ENCODE peak calls at places on chromosomes 6 and 20, in eight cellular contexts. J is GM13976, I is sigmoid colon, V is heart left ventricle, K is GM23338, R is astrocyte of the spinal cord, T is Peyer's patch, Y is body of pancreas. H is an unnamed sample.

GRCh38 chr6:36028887-36029324 is 1.3 kb downstream of the MAPK14 start:
- DNase-seq in Y (peak), T (peak), R (peak), I (peak), K (peak), V (peak), J (no peak), H (no peak)

GRCh38 chr20:50815162-50815989 is 20.5 kb downstream of the BCAS4 start:
- DNase-seq in V (no peak), J (no peak), Y (no peak), T (no peak), I (no peak), K (no peak), R (peak), H (no peak)

GRCh38 chr6:163926642-163927041 is 512.1 kb downstream of the QKI start:
- DNase-seq in K (no peak), T (no peak), R (peak), J (no peak), Y (peak), I (peak), V (no peak), H (no peak)

GRCh38 chr20:50519036-50519780 is 9.0 kb downstream of the PTPN1 start:
- DNase-seq in K (no peak), T (no peak), I (no peak), J (no peak), Y (no peak), R (no peak), V (no peak), H (no peak)

GRCh38 chr6:7747016-7747415 is 21.1 kb downstream of the BMP6 start:
- DNase-seq in V (no peak), Y (no peak), J (no peak), T (no peak), I (no peak), R (no peak), K (no peak), H (no peak)

GRCh38 chr6:38115633-38116022 is 296.1 kb downstream of the ZFAND3 start:
- DNase-seq in J (no peak), K (no peak), I (no peak), T (no peak), V (no peak), Y (no peak), R (no peak), H (no peak)

GRCh38 chr20:890671-891070 is 25.5 kb downstream of the ANGPT4 start:
- DNase-seq in K (no peak), I (no peak), T (no peak), J (no peak), Y (no peak), R (no peak), V (no peak), H (no peak)

GRCh38 chr20:23200914-23201313 is 114.8 kb upstream of the CD93 start:
- DNase-seq in J (peak), R (peak), V (no peak), Y (peak), T (no peak), K (peak), I (no peak), H (peak)

GRCh38 chr6:78340755-78341154 is 526.6 kb upstream of the IRAK1BP1 start:
- DNase-seq in R (no peak), Y (no peak), V (no peak), I (no peak), T (no peak), K (no peak), J (no peak), H (no peak)

GRCh38 chr6:44849829-44850228 is 462.3 kb downstream of the CDC5L start:
- DNase-seq in I (no peak), T (no peak), J (no peak), Y (no peak), V (no peak), K (no peak), R (peak), H (no peak)

GRCh38 chr6:32973144-32973854 is 4.9 kb downstream of the BRD2 start:
- DNase-seq in R (no peak), T (no peak), I (peak), Y (peak), J (no peak), K (peak), V (no peak), H (peak)

GRCh38 chr6:154868143-154868594 is 126.9 kb upstream of the TIAM2 start:
- DNase-seq in J (peak), Y (peak), T (no peak), V (no peak), I (no peak), R (peak), K (peak), H (peak)

GRCh38 chr6:44735631-44735963 is 348.1 kb downstream of the CDC5L start:
- DNase-seq in Y (no peak), I (no peak), R (peak), T (no peak), V (no peak), K (no peak), J (peak), H (no peak)

GRCh38 chr6:36329798-36330291 is 6.8 kb downstream of the BNIP5 start:
- DNase-seq in I (no peak), V (no peak), K (peak), T (no peak), Y (no peak), J (no peak), R (no peak), H (no peak)

GRCh38 chr6:116580198-116580597 is 8.9 kb downstream of the RWDD1 start:
- DNase-seq in Y (no peak), K (no peak), T (no peak), J (no peak), I (no peak), R (peak), V (no peak), H (no peak)

GRCh38 chr6:135179920-135180457 is 1.1 kb upstream of the MYB start:
- DNase-seq in V (no peak), Y (no peak), I (no peak), T (no peak), K (no peak), J (peak), R (no peak), H (peak)

GRCh38 chr6:24907959-24908358 is 27.8 kb downstream of the RIPOR2 start:
- DNase-seq in Y (no peak), T (no peak), R (no peak), K (no peak), I (no peak), J (no peak), V (no peak), H (no peak)

DNA sequence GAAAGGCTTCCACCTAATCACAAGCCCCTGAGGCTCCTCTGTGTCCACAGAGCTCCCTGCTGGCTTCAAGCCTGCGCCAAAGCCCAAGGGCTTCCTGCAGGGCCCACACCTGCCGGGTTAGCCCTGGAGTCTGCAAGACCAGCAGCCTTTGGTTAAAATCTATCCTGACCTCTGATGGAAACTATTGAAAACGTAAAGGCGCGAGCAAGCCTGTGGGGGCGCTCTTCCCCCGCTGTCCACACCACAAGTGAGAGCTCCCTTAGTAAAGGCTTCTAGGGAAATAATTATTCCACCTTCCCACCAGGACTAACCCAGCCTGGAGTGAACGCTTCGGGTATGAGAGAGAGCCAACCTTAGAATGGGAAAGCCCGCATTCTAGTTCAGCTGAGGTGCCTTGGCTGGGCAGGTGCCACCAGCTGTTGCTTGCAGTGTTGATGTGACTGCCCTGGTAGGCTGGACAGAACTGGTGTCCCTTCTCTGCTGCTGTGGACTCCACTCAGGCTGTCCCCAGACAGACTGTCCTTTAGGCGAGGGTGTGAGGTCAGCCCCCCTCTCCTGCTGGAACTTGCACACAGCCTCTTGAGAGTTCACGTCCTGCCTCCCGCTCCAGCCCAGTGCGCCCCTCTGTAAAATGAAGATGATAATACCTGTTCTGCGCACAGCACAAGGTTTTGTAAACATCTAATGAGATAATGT is 68.7 kb downstream of the SYTL3 start:
- DNase-seq in V (no peak), I (peak), Y (peak), K (peak), J (no peak), T (peak), R (peak), H (no peak)
- TF ChIP-seq CTCF in V (peak), I (no peak), Y (peak), K (peak), J (peak), T (peak), R (peak), H (peak)

GRCh38 chr6:13432526-13433218 is 54.7 kb downstream of the GFOD1 start:
- DNase-seq in Y (no peak), K (no peak), V (no peak), T (no peak), I (no peak), J (no peak), R (no peak), H (no peak)

GRCh38 chr6:13428528-13429405 is 58.6 kb downstream of the GFOD1 start:
- DNase-seq in R (no peak), I (no peak), Y (no peak), K (peak), T (no peak), V (no peak), J (peak), H (peak)

GRCh38 chr6:13431861-13432465 is 55.4 kb downstream of the GFOD1 start:
- DNase-seq in I (no peak), J (no peak), V (no peak), T (no peak), K (no peak), R (peak), Y (no peak), H (peak)

GRCh38 chr6:13429406-13429753 is 58.0 kb downstream of the GFOD1 start:
- DNase-seq in V (no peak), Y (no peak), I (no peak), K (no peak), R (no peak), J (no peak), T (no peak), H (no peak)

GRCh38 chr6:13431059-13431656 is 56.2 kb downstream of the GFOD1 start:
- DNase-seq in J (no peak), K (no peak), I (no peak), V (no peak), Y (no peak), T (no peak), R (no peak), H (no peak)
- TF ChIP-seq CTCF in J (no peak), K (no peak), I (no peak), V (no peak), Y (no peak), T (no peak), R (no peak), H (no peak)

GRCh38 chr6:144651219-144651618 is 366.1 kb downstream of the UTRN start:
- DNase-seq in R (no peak), J (no peak), V (no peak), K (no peak), Y (no peak), T (no peak), I (no peak), H (no peak)
- TF ChIP-seq CTCF in R (no peak), J (no peak), V (no peak), K (no peak), Y (no peak), T (no peak), I (no peak), H (no peak)

GRCh38 chr6:42221546-42221945 is 3.9 kb upstream of the MRPS10 start:
- DNase-seq in V (no peak), J (no peak), K (no peak), R (no peak), I (no peak), Y (no peak), T (no peak), H (no peak)

GRCh38 chr6:42220754-42221153 is 3.1 kb upstream of the MRPS10 start:
- DNase-seq in R (no peak), T (no peak), V (no peak), J (no peak), I (no peak), K (no peak), Y (no peak), H (no peak)

GRCh38 chr6:42217165-42217522 is 517 bp downstream of the MRPS10 start:
- DNase-seq in J (no peak), Y (no peak), K (no peak), R (no peak), I (no peak), V (no peak), T (no peak), H (no peak)

GRCh38 chr6:42222450-42222849 is 4.8 kb upstream of the MRPS10 start:
- DNase-seq in V (no peak), Y (no peak), I (no peak), J (no peak), K (no peak), R (no peak), T (no peak), H (no peak)

DNA sequence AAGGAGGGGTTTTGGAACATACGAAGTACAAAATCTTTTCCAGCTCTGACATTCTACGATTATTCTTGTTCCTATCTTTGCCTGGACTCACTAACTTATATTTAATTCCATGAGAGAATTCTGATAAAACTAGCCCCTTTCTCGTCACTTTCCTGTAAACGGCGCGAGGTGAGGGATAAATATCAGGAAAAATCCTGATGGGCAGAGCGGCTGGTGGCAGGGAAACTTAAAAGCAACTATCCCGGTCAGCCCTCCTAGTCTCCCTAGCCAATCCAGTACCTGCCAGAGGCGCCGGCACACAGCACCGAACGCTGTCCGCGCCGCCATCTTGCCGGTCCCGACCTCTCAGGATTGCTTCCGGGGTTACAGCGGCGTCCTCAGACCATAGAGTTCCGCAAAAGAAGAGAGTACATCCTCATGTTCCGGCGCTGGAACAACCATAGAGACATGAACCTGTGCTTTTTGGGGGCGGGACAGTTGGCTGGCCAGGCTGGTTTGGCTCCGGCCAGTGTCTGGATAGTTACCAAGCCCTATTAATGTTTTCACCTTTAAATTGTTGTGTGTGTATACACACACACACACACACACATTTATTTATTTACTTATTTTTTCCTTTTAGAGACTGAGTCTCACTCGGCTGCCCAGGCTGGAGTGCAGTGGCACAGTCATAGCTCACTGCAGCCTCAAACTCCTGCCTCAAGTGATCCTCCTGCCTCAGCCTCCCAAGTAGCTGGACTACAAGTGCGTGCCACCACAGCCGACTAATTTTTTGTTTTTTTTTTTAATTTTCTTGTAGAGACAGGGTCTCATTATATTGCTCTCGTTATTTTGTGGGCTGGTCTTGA is at the start of gene MRPS10:
- DNase-seq in R (peak), T (peak), V (peak), Y (peak), I (peak), K (peak), J (peak), H (peak)
- TF ChIP-seq CTCF in R (no peak), T (no peak), V (no peak), Y (no peak), I (no peak), K (no peak), J (no peak), H (no peak)

DNA sequence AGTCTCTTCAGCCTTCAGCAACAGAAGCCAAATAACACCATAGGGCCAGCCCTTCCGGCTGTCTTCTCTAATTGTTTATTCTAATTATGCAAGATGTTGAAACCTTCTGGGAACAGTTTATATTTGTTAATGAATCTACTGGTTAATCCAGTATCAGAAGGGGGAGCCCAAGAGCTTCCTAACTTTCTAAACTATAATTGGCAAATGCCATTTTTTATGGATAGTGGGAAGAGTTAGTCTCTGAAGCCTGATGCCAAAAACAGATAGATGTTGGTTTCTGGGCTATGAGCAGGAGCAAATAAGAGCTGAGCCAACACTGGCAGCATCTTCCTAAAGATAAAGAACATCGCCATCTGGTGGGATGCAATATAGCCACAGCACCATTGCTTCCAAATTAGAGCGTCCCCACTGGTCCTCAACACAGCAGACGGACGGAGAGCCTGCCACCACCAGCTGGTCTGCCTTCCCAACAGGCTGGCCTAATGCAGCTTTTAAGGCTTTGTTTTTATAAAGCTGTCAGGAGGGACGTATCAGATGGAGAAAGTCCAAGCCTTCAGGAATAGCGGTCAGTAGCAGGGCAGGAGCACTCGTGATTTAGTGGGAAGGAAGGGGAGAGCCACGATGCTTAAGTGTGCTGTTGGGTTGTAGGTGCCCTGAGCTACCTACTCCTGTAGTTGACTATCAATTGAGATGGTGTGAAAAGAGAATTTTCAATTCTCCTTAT is 118.8 kb downstream of the RALGAPA2 start:
- DNase-seq in I (no peak), J (peak), V (no peak), T (no peak), K (peak), R (peak), Y (peak), H (peak)
- TF ChIP-seq CTCF in I (no peak), J (no peak), V (no peak), T (peak), K (peak), R (peak), Y (peak), H (peak)

H was measured in GM13977.